ENCODE peak calls at places on chromosomes 5 and 9, in six cellular contexts. One of them, this sample, is unnamed.

GRCh38 chr9:95874303-95874988 is 1.0 kb upstream of the ERCC6L2 start:
- DNase-seq in sigmoid colon: no peak
- DNase-seq in tibial nerve: no peak
- DNase-seq in ovary: no peak
- DNase-seq in transverse colon: no peak
- DNase-seq in A549: no peak
- DNase-seq in this sample: no peak

GRCh38 chr5:135364416-135365262 is 34.4 kb downstream of the MACROH2A1 start:
- DNase-seq in sigmoid colon: no peak
- DNase-seq in tibial nerve: no peak
- DNase-seq in ovary: no peak
- DNase-seq in transverse colon: no peak
- DNase-seq in A549: no peak
- DNase-seq in this sample: no peak

GRCh38 chr5:66742083-66742895 is 146.1 kb downstream of the MAST4 start:
- DNase-seq in sigmoid colon: no peak
- DNase-seq in tibial nerve: no peak
- DNase-seq in ovary: peak; percentile 43
- DNase-seq in transverse colon: peak; percentile 17
- DNase-seq in A549: peak; percentile 25
- DNase-seq in this sample: no peak

GRCh38 chr5:84248013-84248412 is 136.7 kb downstream of the EDIL3 start:
- DNase-seq in sigmoid colon: no peak
- DNase-seq in tibial nerve: no peak
- DNase-seq in ovary: no peak
- DNase-seq in transverse colon: no peak
- DNase-seq in A549: no peak
- DNase-seq in this sample: no peak

GRCh38 chr5:28517691-28518090 is 1479.3 kb upstream of the CDH9 start:
- DNase-seq in sigmoid colon: no peak
- DNase-seq in tibial nerve: no peak
- DNase-seq in ovary: no peak
- DNase-seq in transverse colon: no peak
- DNase-seq in A549: no peak
- DNase-seq in this sample: no peak

GRCh38 chr9:110157812-110158629 is 49.9 kb downstream of the C9orf152 start:
- DNase-seq in sigmoid colon: no peak
- DNase-seq in tibial nerve: no peak
- DNase-seq in ovary: no peak
- DNase-seq in transverse colon: no peak
- DNase-seq in A549: no peak
- DNase-seq in this sample: no peak

GRCh38 chr9:16705121-16705604 is 165.3 kb downstream of the BNC2 start:
- DNase-seq in sigmoid colon: peak; percentile 93
- DNase-seq in tibial nerve: peak; percentile 93
- DNase-seq in ovary: peak; percentile 76
- DNase-seq in transverse colon: peak; percentile 66
- DNase-seq in A549: peak; percentile 91
- DNase-seq in this sample: peak; percentile 95

GRCh38 chr5:147461915-147462314 is 48.0 kb downstream of the DPYSL3 start:
- DNase-seq in sigmoid colon: no peak
- DNase-seq in tibial nerve: no peak
- DNase-seq in ovary: no peak
- DNase-seq in transverse colon: no peak
- DNase-seq in A549: no peak
- DNase-seq in this sample: no peak

GRCh38 chr9:116100711-116101111 is 52.9 kb upstream of the PAPPA start:
- DNase-seq in sigmoid colon: no peak
- DNase-seq in tibial nerve: no peak
- DNase-seq in ovary: no peak
- DNase-seq in transverse colon: no peak
- DNase-seq in A549: no peak
- DNase-seq in this sample: no peak

GRCh38 chr9:130588416-130588815 is 9.0 kb downstream of the FUBP3 start:
- DNase-seq in sigmoid colon: no peak
- DNase-seq in tibial nerve: no peak
- DNase-seq in ovary: no peak
- DNase-seq in transverse colon: no peak
- DNase-seq in A549: no peak
- DNase-seq in this sample: no peak

GRCh38 chr9:130597228-130597627 is 17.9 kb downstream of the FUBP3 start:
- DNase-seq in sigmoid colon: no peak
- DNase-seq in tibial nerve: no peak
- DNase-seq in ovary: no peak
- DNase-seq in transverse colon: no peak
- DNase-seq in A549: no peak
- DNase-seq in this sample: no peak

GRCh38 chr9:130587921-130588320 is 8.5 kb downstream of the FUBP3 start:
- DNase-seq in sigmoid colon: no peak
- DNase-seq in tibial nerve: no peak
- DNase-seq in ovary: no peak
- DNase-seq in transverse colon: no peak
- DNase-seq in A549: no peak
- DNase-seq in this sample: no peak

GRCh38 chr9:130590305-130590704 is 10.9 kb downstream of the FUBP3 start:
- DNase-seq in sigmoid colon: no peak
- DNase-seq in tibial nerve: no peak
- DNase-seq in ovary: no peak
- DNase-seq in transverse colon: no peak
- DNase-seq in A549: no peak
- DNase-seq in this sample: no peak

GRCh38 chr9:130593020-130593419 is 13.6 kb downstream of the FUBP3 start:
- DNase-seq in sigmoid colon: no peak
- DNase-seq in tibial nerve: no peak
- DNase-seq in ovary: no peak
- DNase-seq in transverse colon: no peak
- DNase-seq in A549: no peak
- DNase-seq in this sample: no peak
- TF ChIP-seq POLR2A in sigmoid colon: no peak
- TF ChIP-seq POLR2A in tibial nerve: no peak
- TF ChIP-seq POLR2A in ovary: no peak
- TF ChIP-seq POLR2A in transverse colon: no peak
- TF ChIP-seq POLR2A in A549: no peak
- TF ChIP-seq POLR2A in this sample: no peak

GRCh38 chr9:22457448-22457847 is 10.8 kb downstream of the DMRTA1 start:
- DNase-seq in sigmoid colon: no peak
- DNase-seq in tibial nerve: no peak
- DNase-seq in ovary: no peak
- DNase-seq in transverse colon: no peak
- DNase-seq in A549: no peak
- DNase-seq in this sample: no peak

GRCh38 chr9:22454021-22454420 is 7.4 kb downstream of the DMRTA1 start:
- DNase-seq in sigmoid colon: no peak
- DNase-seq in tibial nerve: no peak
- DNase-seq in ovary: no peak
- DNase-seq in transverse colon: no peak
- DNase-seq in A549: no peak
- DNase-seq in this sample: no peak

GRCh38 chr9:22452415-22453010 is 5.9 kb downstream of the DMRTA1 start:
- DNase-seq in sigmoid colon: no peak
- DNase-seq in tibial nerve: peak; percentile 67
- DNase-seq in ovary: no peak
- DNase-seq in transverse colon: peak; percentile 54
- DNase-seq in A549: peak; percentile 6
- DNase-seq in this sample: no peak

GRCh38 chr9:22455181-22455580 is 8.6 kb downstream of the DMRTA1 start:
- DNase-seq in sigmoid colon: no peak
- DNase-seq in tibial nerve: no peak
- DNase-seq in ovary: no peak
- DNase-seq in transverse colon: no peak
- DNase-seq in A549: no peak
- DNase-seq in this sample: no peak
- H3K4me1 ChIP-seq in sigmoid colon: no peaks in the 10 kb centered on the region
- H3K4me1 ChIP-seq in tibial nerve: no peaks in the 10 kb centered on the region
- H3K4me1 ChIP-seq in ovary: no peaks in the 10 kb centered on the region
- H3K4me1 ChIP-seq in transverse colon: no peaks in the 10 kb centered on the region
- H3K4me1 ChIP-seq in A549: peaks cover 1% of the 10 kb centered on the region
- H3K4me1 ChIP-seq in this sample: peaks cover 10% of the 10 kb centered on the region

GRCh38 chr5:164345853-164346252 is 840.4 kb downstream of the MAT2B start:
- DNase-seq in sigmoid colon: no peak
- DNase-seq in tibial nerve: no peak
- DNase-seq in ovary: no peak
- DNase-seq in transverse colon: no peak
- DNase-seq in A549: no peak
- DNase-seq in this sample: no peak

GRCh38 chr5:164345173-164345572 is 839.8 kb downstream of the MAT2B start:
- DNase-seq in sigmoid colon: no peak
- DNase-seq in tibial nerve: no peak
- DNase-seq in ovary: no peak
- DNase-seq in transverse colon: no peak
- DNase-seq in A549: no peak
- DNase-seq in this sample: no peak

GRCh38 chr5:164351245-164351834 is 845.9 kb downstream of the MAT2B start:
- DNase-seq in sigmoid colon: no peak
- DNase-seq in tibial nerve: no peak
- DNase-seq in ovary: no peak
- DNase-seq in transverse colon: no peak
- DNase-seq in A549: no peak
- DNase-seq in this sample: no peak

GRCh38 chr5:164350236-164350635 is 844.8 kb downstream of the MAT2B start:
- DNase-seq in sigmoid colon: no peak
- DNase-seq in tibial nerve: no peak
- DNase-seq in ovary: no peak
- DNase-seq in transverse colon: no peak
- DNase-seq in A549: no peak
- DNase-seq in this sample: no peak

DNA sequence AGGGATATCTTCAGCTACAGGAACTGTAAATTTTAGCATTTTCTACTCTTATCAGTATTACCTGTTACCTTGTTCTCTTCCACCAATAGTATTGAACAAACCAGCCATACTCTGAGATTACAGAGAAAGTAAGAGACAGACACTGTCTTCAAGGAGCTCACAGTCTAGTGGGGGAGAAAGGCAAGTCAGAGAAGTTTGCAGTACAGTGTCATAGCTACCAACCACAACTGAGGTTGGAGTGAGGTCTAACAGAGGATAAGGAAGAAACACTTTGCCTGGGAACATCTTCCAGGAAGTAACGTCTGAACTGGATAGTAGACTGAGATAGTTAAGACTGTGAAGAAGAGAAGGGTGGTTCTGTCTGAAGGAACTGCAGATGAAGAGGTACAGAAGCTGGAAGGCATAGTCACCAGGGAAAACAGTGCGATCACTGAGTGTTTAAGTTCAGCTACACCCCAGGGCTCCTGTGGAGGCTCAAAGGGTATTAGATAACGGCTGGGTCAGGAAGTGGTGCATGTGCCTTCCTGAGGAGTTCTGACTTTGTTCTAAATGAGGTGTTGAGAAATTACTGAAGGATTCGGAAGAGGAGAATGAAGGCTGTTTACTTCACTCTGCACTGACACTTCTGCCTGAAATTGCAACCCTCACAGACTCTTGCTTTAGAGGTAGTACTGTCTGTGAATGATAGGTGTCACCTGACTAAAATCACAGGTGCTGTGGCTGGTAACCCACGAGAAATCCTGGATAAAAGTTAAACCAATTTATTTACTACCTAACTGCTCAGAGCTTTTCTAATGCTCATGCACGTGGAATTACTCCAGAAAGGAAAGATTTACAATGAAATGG is 841.6 kb downstream of the MAT2B start:
- DNase-seq in sigmoid colon: no peak
- DNase-seq in tibial nerve: no peak
- DNase-seq in ovary: no peak
- DNase-seq in transverse colon: no peak
- DNase-seq in A549: no peak
- DNase-seq in this sample: no peak
- TF ChIP-seq EP300 in sigmoid colon: no peak
- TF ChIP-seq EP300 in tibial nerve: no peak
- TF ChIP-seq EP300 in ovary: no peak
- TF ChIP-seq EP300 in transverse colon: no peak
- TF ChIP-seq EP300 in A549: no peak
- TF ChIP-seq EP300 in this sample: no peak

GRCh38 chr5:14504816-14505215 is 76.8 kb upstream of the OTULINL start:
- DNase-seq in sigmoid colon: no peak
- DNase-seq in tibial nerve: no peak
- DNase-seq in ovary: no peak
- DNase-seq in transverse colon: no peak
- DNase-seq in A549: no peak
- DNase-seq in this sample: no peak
- TF ChIP-seq POLR2A in sigmoid colon: no peak
- TF ChIP-seq POLR2A in tibial nerve: no peak
- TF ChIP-seq POLR2A in ovary: no peak
- TF ChIP-seq POLR2A in transverse colon: no peak
- TF ChIP-seq POLR2A in A549: no peak
- TF ChIP-seq POLR2A in this sample: no peak

GRCh38 chr5:126138475-126139005 is 284.7 kb upstream of the GRAMD2B start:
- DNase-seq in sigmoid colon: no peak
- DNase-seq in tibial nerve: no peak
- DNase-seq in ovary: no peak
- DNase-seq in transverse colon: no peak
- DNase-seq in A549: no peak
- DNase-seq in this sample: no peak
- H3K4me1 ChIP-seq in sigmoid colon: peaks cover 17% of the 10 kb centered on the region
- H3K4me1 ChIP-seq in tibial nerve: no peaks in the 10 kb centered on the region
- H3K4me1 ChIP-seq in ovary: no peaks in the 10 kb centered on the region
- H3K4me1 ChIP-seq in transverse colon: no peaks in the 10 kb centered on the region
- H3K4me1 ChIP-seq in A549: no peaks in the 10 kb centered on the region
- H3K4me1 ChIP-seq in this sample: no peaks in the 10 kb centered on the region

DNA sequence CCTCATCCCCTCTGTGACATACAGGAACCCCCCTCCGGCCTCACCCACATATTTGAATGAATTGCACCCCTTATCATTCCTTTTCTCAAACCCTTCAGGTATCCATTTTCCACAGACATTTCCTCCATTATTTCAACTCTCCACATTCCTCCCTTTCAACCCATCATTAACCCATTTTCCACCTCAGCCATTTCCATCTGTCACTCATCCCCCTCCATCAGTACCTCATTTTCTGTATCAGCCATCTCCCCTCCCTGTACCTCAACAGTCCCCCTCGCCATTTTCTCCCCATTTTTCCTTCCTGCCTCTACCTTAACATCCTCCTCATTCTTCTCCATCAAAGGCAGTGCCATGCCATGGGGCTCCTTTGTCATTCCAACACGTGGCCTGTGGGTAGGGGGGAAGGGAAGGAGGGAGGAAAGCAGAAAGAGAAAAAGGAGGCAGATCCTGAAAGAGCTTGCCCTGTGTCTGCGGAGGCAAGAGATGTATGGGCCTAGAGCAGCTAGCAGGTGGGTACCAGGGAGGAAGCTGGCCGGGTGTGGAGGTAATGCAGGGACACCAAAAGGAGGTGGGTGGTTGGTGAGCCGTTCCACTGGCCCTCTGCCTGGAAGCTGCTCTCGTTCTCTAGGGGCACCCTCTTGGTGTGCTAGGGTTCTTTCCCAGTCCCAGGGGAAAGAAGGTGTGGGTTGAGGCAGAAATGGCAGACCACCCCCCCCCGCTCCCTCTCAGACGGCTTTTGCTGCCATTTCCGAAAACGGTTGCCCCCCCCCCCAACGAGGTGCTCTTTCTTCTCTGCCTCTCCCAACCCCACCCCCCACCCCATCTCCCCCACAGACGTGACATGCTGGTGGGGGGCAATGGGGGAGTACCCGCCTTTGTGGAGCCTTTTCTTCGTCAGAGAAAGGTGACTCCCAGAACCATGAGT is 1.6 kb downstream of the DNAJB5 start:
- DNase-seq in sigmoid colon: no peak
- DNase-seq in tibial nerve: no peak
- DNase-seq in ovary: peak; percentile 38
- DNase-seq in transverse colon: no peak
- DNase-seq in A549: no peak
- DNase-seq in this sample: no peak
- TF ChIP-seq EP300 in sigmoid colon: no peak
- TF ChIP-seq EP300 in tibial nerve: no peak
- TF ChIP-seq EP300 in ovary: no peak
- TF ChIP-seq EP300 in transverse colon: no peak
- TF ChIP-seq EP300 in A549: no peak
- TF ChIP-seq EP300 in this sample: no peak

GRCh38 chr9:134423166-134423565 is 96.9 kb downstream of the RXRA start:
- DNase-seq in sigmoid colon: no peak
- DNase-seq in tibial nerve: no peak
- DNase-seq in ovary: no peak
- DNase-seq in transverse colon: no peak
- DNase-seq in A549: no peak
- DNase-seq in this sample: no peak
- TF ChIP-seq POLR2A in sigmoid colon: no peak
- TF ChIP-seq POLR2A in tibial nerve: no peak
- TF ChIP-seq POLR2A in ovary: no peak
- TF ChIP-seq POLR2A in transverse colon: no peak
- TF ChIP-seq POLR2A in A549: no peak
- TF ChIP-seq POLR2A in this sample: no peak

This sample was measured in esophagus muscularis mucosa.